ENCODE peak calls at places on chromosomes 7 and 10, in five cellular contexts. G, E, U, J and W are unnamed samples.
A peak's percentile ranks its signal among the peaks of the same experiment; 100 is the strongest.

GRCh38 chr10:78972160-78972946 is 96.4 kb upstream of the ZMIZ1 start:
- DNase-seq in G (no peak), E (no peak), U (peak; percentile 83), J (no peak), W (no peak)

GRCh38 chr10:10642741-10643280 is 374.9 kb upstream of the CELF2 start:
- DNase-seq in G (no peak), E (no peak), U (no peak), J (peak; percentile 14), W (no peak)

GRCh38 chr7:116574025-116574822 is 49.4 kb downstream of the CAV1 start:
- DNase-seq in G (no peak), E (no peak), U (no peak), J (no peak), W (no peak)

GRCh38 chr7:116776046-116776445 is 86.3 kb upstream of the CAPZA2 start:
- DNase-seq in G (no peak), E (no peak), U (no peak), J (no peak), W (no peak)

GRCh38 chr7:18754766-18755165 is 259.2 kb downstream of the HDAC9 start:
- DNase-seq in G (no peak), E (no peak), U (peak; percentile 39), J (no peak), W (no peak)

GRCh38 chr10:72069751-72070501 is 18.4 kb downstream of the SPOCK2 start:
- DNase-seq in G (no peak), E (no peak), U (no peak), J (peak; percentile 66), W (no peak)

GRCh38 chr10:50650481-50650880 is 26.7 kb upstream of the SGMS1 start:
- DNase-seq in G (no peak), E (no peak), U (no peak), J (no peak), W (no peak)

GRCh38 chr7:141550694-141551079 is 523 bp upstream of the AGK start:
- DNase-seq in G (no peak), E (no peak), U (no peak), J (peak; percentile 28), W (no peak)

GRCh38 chr10:79926037-79926436 is 22.9 kb downstream of the SFTPD start:
- DNase-seq in G (no peak), E (no peak), U (no peak), J (no peak), W (no peak)

GRCh38 chr10:72832701-72833100 is 60.8 kb upstream of the OIT3 start:
- DNase-seq in G (no peak), E (no peak), U (no peak), J (no peak), W (no peak)

GRCh38 chr10:13659887-13660544 is 73.3 kb downstream of the PRPF18 start:
- DNase-seq in G (peak; percentile 42), E (peak; percentile 48), U (peak; percentile 27), J (peak; percentile 66), W (no peak)

GRCh38 chr7:104328970-104329825 is 795 bp downstream of the LHFPL3 start:
- DNase-seq in G (peak; percentile 4), E (no peak), U (no peak), J (peak; percentile 64), W (no peak)

GRCh38 chr7:33109758-33110238 is 594 bp upstream of the RP9 start:
- DNase-seq in G (no peak), E (no peak), U (peak; percentile 45), J (no peak), W (no peak)

GRCh38 chr10:60810437-60811182 is 32.3 kb downstream of the CDK1 start:
- DNase-seq in G (no peak), E (peak; percentile 52), U (peak; percentile 65), J (no peak), W (no peak)

GRCh38 chr10:31317652-31318381 is 1.2 kb upstream of the ZEB1 start:
- DNase-seq in G (peak; percentile 90), E (no peak), U (no peak), J (no peak), W (peak; percentile 62)

GRCh38 chr7:23426876-23427275 is 43.4 kb downstream of the IGF2BP3 start:
- DNase-seq in G (no peak), E (no peak), U (no peak), J (no peak), W (no peak)

GRCh38 chr10:82814635-82815034 is 939.6 kb downstream of the NRG3 start:
- DNase-seq in G (no peak), E (no peak), U (no peak), J (no peak), W (no peak)

GRCh38 chr10:125768217-125768616 is 7.4 kb downstream of the MMP21 start:
- DNase-seq in G (no peak), E (no peak), U (no peak), J (no peak), W (no peak)

GRCh38 chr7:3028071-3028766 is 15.4 kb downstream of the CARD11 start:
- DNase-seq in G (no peak), E (no peak), U (peak; percentile 71), J (no peak), W (peak; percentile 73)

GRCh38 chr7:919114-919442 is 35.4 kb downstream of the ADAP1 start:
- DNase-seq in G (no peak), E (no peak), U (no peak), J (no peak), W (no peak)

GRCh38 chr10:77631241-77631640 is 6.4 kb downstream of the KCNMA1 start:
- DNase-seq in G (no peak), E (no peak), U (no peak), J (no peak), W (no peak)

GRCh38 chr7:75653651-75654050 is 85.1 kb downstream of the HIP1 start:
- DNase-seq in G (no peak), E (no peak), U (no peak), J (no peak), W (no peak)

DNA sequence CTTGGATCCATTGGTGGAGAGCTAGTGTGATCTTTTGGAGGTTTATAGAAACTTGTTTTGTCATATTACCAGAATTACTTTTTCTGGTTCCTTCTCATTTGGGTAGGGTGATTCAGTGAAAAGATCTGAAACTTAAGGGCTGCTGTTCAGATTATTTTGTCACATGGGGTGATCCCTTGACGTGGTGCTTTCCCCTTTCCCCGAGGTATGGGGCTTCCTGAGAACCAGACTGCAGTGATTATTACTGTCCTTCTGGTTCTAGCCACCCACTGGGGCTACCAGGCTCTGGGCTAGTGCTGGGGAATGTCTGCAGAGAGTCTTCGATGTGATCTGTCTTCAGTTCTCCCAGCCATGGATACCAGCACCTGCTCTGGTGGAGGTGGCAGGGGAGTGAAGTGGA is 1030.0 kb downstream of the GRM8 start:
- DNase-seq in G (no peak), E (no peak), U (no peak), J (no peak), W (no peak)
- TF ChIP-seq CTCF in G (no peak), E (no peak), U (no peak), J (no peak), W (no peak)

GRCh38 chr10:106707657-106708056 is 456.8 kb downstream of the SORCS1 start:
- DNase-seq in G (no peak), E (no peak), U (no peak), J (peak; percentile 40), W (no peak)

GRCh38 chr10:106711313-106711906 is 453.1 kb downstream of the SORCS1 start:
- DNase-seq in G (no peak), E (no peak), U (peak; percentile 42), J (peak; percentile 82), W (no peak)

GRCh38 chr10:106708521-106708920 is 456.0 kb downstream of the SORCS1 start:
- DNase-seq in G (no peak), E (no peak), U (no peak), J (peak; percentile 70), W (no peak)

GRCh38 chr10:106705576-106706526 is 458.7 kb downstream of the SORCS1 start:
- DNase-seq in G (no peak), E (no peak), U (peak; percentile 72), J (peak; percentile 89), W (no peak)
- TF ChIP-seq CTCF in G (peak; percentile 84), E (peak; percentile 37), U (peak; percentile 82), J (peak; percentile 92), W (peak; percentile 87)

GRCh38 chr7:157758468-157759245 is 421.9 kb downstream of the DNAJB6 start:
- DNase-seq in G (no peak), E (no peak), U (no peak), J (no peak), W (no peak)

GRCh38 chr7:157762824-157763223 is 426.0 kb downstream of the DNAJB6 start:
- DNase-seq in G (no peak), E (no peak), U (no peak), J (no peak), W (no peak)

GRCh38 chr7:157757776-157758467 is 421.1 kb downstream of the DNAJB6 start:
- DNase-seq in G (no peak), E (no peak), U (no peak), J (no peak), W (no peak)

GRCh38 chr7:157759246-157759805 is 422.5 kb downstream of the DNAJB6 start:
- DNase-seq in G (no peak), E (no peak), U (no peak), J (no peak), W (no peak)

GRCh38 chr7:157760004-157760730 is 423.4 kb downstream of the DNAJB6 start:
- DNase-seq in G (no peak), E (no peak), U (no peak), J (no peak), W (no peak)
- TF ChIP-seq CTCF in G (no peak), E (no peak), U (peak; percentile 35), J (no peak), W (no peak)

GRCh38 chr7:130723784-130724183 is 10.2 kb downstream of the KLF14 start:
- DNase-seq in G (no peak), E (no peak), U (no peak), J (peak; percentile 12), W (no peak)

GRCh38 chr7:130721486-130722277 is 12.3 kb downstream of the KLF14 start:
- DNase-seq in G (no peak), E (peak; percentile 20), U (peak; percentile 69), J (peak; percentile 81), W (peak; percentile 26)

DNA sequence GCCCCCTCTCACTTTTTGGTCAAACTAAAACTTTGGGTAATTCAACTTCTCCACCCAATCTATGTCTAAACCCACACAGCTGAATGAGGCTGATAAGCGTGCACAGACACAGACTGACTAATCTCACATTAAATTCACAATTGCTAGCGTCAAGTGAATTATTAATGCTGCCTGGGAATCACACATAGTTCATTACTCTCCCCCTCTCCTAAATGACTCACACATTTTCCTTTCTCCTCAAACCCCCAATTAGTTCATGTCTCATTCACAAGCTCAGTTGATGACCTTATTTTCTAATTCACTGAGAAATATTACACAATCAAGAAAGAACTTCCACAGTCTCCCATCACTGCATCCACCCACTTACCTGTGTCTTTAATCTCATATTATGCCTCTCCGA is 14.5 kb downstream of the KLF14 start:
- DNase-seq in G (no peak), E (no peak), U (no peak), J (no peak), W (peak; percentile 42)
- TF ChIP-seq CTCF in G (no peak), E (no peak), U (no peak), J (no peak), W (no peak)

DNA sequence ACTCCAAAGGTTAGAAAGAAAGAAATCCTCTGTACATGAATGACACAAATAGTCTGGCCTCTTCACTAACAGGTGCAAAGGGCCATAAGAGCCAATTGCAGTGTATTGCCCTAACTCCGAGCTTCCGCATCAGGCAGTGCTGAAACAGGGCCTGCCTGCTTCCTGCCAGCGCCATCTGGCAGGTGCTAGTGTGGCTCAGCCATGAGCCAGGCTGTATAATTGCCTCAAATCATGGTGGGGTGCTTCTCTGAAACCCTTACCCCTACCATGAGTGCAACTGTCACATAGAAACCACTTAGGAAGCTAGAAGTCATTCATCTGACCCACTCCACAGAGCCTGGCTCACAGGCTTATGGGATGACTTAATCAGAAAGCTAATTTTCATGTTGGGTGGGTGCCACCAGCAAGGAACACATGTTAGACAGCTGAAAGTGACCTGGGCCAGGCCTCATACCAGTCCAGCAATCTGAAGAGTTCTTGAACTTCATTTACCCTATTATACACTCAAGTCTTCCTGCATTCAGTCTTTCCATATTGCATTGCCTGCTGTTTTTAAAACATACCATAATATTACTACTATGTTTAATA is 133.3 kb upstream of the LAMB4 start:
- DNase-seq in G (no peak), E (no peak), U (no peak), J (no peak), W (no peak)
- TF ChIP-seq CTCF in G (no peak), E (no peak), U (no peak), J (no peak), W (no peak)